ENCODE peak calls at places on chromosomes 13 and 19, in five cellular contexts. J, F, Q, E and C are unnamed samples.

GRCh38 chr13:78604782-78605611 is 1.6 kb upstream of the POU4F1 start:
- DNase-seq in J (no peak), F (no peak), E (no peak), Q (no peak), C (no peak)

GRCh38 chr13:39618546-39618945 is 15.6 kb upstream of the LHFPL6 start:
- DNase-seq in Q (no peak), E (no peak), F (no peak), J (no peak), C (no peak)

GRCh38 chr13:43905435-43906031 is 25.8 kb downstream of the LACC1 start:
- DNase-seq in E (no peak), Q (peak; percentile 60), J (no peak), F (peak; percentile 53), C (no peak)

GRCh38 chr19:46514589-46515289 is 19.1 kb upstream of the PNMA8B start:
- DNase-seq in Q (no peak), J (no peak), E (no peak), F (no peak), C (no peak)

GRCh38 chr19:33370783-33371182 is 2.7 kb upstream of the CEBPG start:
- DNase-seq in Q (no peak), J (no peak), F (peak; percentile 67), E (peak; percentile 15), C (no peak)

GRCh38 chr13:74978596-74978995 is 503.4 kb downstream of the TBC1D4 start:
- DNase-seq in J (no peak), E (no peak), Q (no peak), F (no peak), C (no peak)

GRCh38 chr19:27672309-27673047 is 1540.5 kb downstream of the UQCRFS1 start:
- DNase-seq in E (peak; percentile 30), J (no peak), Q (no peak), F (no peak), C (no peak)

GRCh38 chr19:35704218-35704617 is at the start of gene ZBTB32:
- DNase-seq in Q (no peak), J (no peak), F (no peak), E (no peak), C (no peak)

GRCh38 chr19:41263042-41263849 is 926 bp upstream of the HNRNPUL1 start:
- DNase-seq in F (peak; percentile 68), Q (peak; percentile 75), E (peak; percentile 67), J (peak; percentile 89), C (peak; percentile 94)
- TF ChIP-seq POLR2A in F (peak; percentile 98), Q (peak; percentile 96), E (peak; percentile 98), J (peak; percentile 78), C (peak; percentile 93)

GRCh38 chr19:14189415-14189814 is 16.6 kb downstream of the ADGRL1 start:
- DNase-seq in J (no peak), F (no peak), Q (no peak), E (no peak), C (no peak)

GRCh38 chr19:14182481-14182880 is 23.5 kb downstream of the ADGRL1 start:
- DNase-seq in Q (no peak), J (no peak), F (no peak), E (no peak), C (no peak)

GRCh38 chr19:14185158-14185557 is 20.8 kb downstream of the ADGRL1 start:
- DNase-seq in J (no peak), F (no peak), E (no peak), Q (no peak), C (no peak)

GRCh38 chr19:14183741-14184395 is 22.1 kb downstream of the ADGRL1 start:
- DNase-seq in F (no peak), J (no peak), Q (no peak), E (no peak), C (no peak)

GRCh38 chr19:14187586-14187985 is 18.4 kb downstream of the ADGRL1 start:
- DNase-seq in E (no peak), Q (no peak), F (no peak), J (no peak), C (no peak)
- H3K4me1 ChIP-seq in E (no peaks in the 10 kb centered on the region), Q (no peaks in the 10 kb centered on the region), F (no peaks in the 10 kb centered on the region), J (peaks cover 11% of the 10 kb centered on the region), C (no peaks in the 10 kb centered on the region)

GRCh38 chr19:32104465-32105235 is 240.8 kb upstream of the ZNF507 start:
- DNase-seq in J (no peak), E (no peak), Q (no peak), F (peak; percentile 50), C (no peak)
- TF ChIP-seq CTCF in J (no peak), E (no peak), Q (no peak), F (no peak), C (no peak)

GRCh38 chr19:52007805-52008557 is at the start of gene ZNF615:
- DNase-seq in Q (peak; percentile 88), E (peak; percentile 81), J (peak; percentile 93), F (peak; percentile 91), C (peak; percentile 95)
- TF ChIP-seq POLR2A in Q (peak; percentile 68), E (peak; percentile 14), J (peak; percentile 35), F (peak; percentile 45), C (peak; percentile 31)

GRCh38 chr13:109213714-109214113 is 572.7 kb downstream of the IRS2 start:
- DNase-seq in F (no peak), Q (no peak), E (no peak), J (no peak), C (no peak)
- H3K4me1 ChIP-seq in F (no peaks in the 10 kb centered on the region), Q (no peaks in the 10 kb centered on the region), E (no peaks in the 10 kb centered on the region), J (no peaks in the 10 kb centered on the region), C (no peaks in the 10 kb centered on the region)

GRCh38 chr19:5332501-5332900 is 8.1 kb downstream of the PTPRS start:
- DNase-seq in F (no peak), Q (no peak), E (no peak), J (no peak), C (no peak)
- TF ChIP-seq CTCF in F (no peak), Q (no peak), E (no peak), J (no peak), C (no peak)